ENCODE peak calls at places on chromosomes 11 and 22, in six cellular contexts. U, D, R, H, K and F are unnamed samples. For H3K36me3 and H3K9me3, the result is how much of the 10 kb centered on the place peaks cover.

GRCh38 chr11:125443767-125444311 is 52.2 kb downstream of the FEZ1 start:
- DNase-seq in U (no peak), D (no peak), R (no peak), H (no peak), K (no peak), F (no peak)

GRCh38 chr11:128250482-128250881 is 336.9 kb downstream of the ETS1 start:
- DNase-seq in U (no peak), D (no peak), R (no peak), H (no peak), K (no peak), F (no peak)

GRCh38 chr22:39646614-39647210 is 76.2 kb downstream of the CACNA1I start:
- DNase-seq in U (no peak), D (no peak), R (no peak), H (no peak), K (no peak), F (no peak)

GRCh38 chr22:42872821-42873220 is 15.7 kb upstream of the ARFGAP3 start:
- DNase-seq in U (no peak), D (no peak), R (no peak), H (no peak), K (no peak), F (no peak)

GRCh38 chr22:44537016-44537936 is 39.2 kb upstream of the RTL6 start:
- DNase-seq in U (no peak), D (no peak), R (no peak), H (no peak), K (no peak), F (no peak)

GRCh38 chr11:44943696-44944095 is 7.0 kb downstream of the TP53I11 start:
- DNase-seq in U (no peak), D (no peak), R (no peak), H (no peak), K (no peak), F (no peak)

GRCh38 chr11:76642341-76642740 is 28.2 kb downstream of the LRRC32 start:
- DNase-seq in U (no peak), D (no peak), R (peak), H (peak), K (no peak), F (no peak)

GRCh38 chr11:105000167-105000566 is 22.8 kb downstream of the CASP5 start:
- DNase-seq in U (peak), D (no peak), R (no peak), H (peak), K (peak), F (peak)

GRCh38 chr11:8099291-8099899 is 18.4 kb downstream of the TUB start:
- DNase-seq in U (peak), D (peak), R (peak), H (peak), K (peak), F (peak)

GRCh38 chr11:131491503-131491902 is 121.1 kb downstream of the NTM start:
- DNase-seq in U (no peak), D (no peak), R (no peak), H (no peak), K (no peak), F (no peak)

GRCh38 chr11:74453373-74453975 is 13.9 kb downstream of the KCNE3 start:
- DNase-seq in U (peak), D (peak), R (peak), H (peak), K (peak), F (peak)

GRCh38 chr22:19867617-19868016 is 12.9 kb upstream of the GNB1L start:
- DNase-seq in U (no peak), D (no peak), R (no peak), H (no peak), K (no peak), F (no peak)

GRCh38 chr11:95451261-95451660 is 220.3 kb upstream of the SESN3 start:
- DNase-seq in U (no peak), D (no peak), R (no peak), H (no peak), K (no peak), F (no peak)

GRCh38 chr11:24078056-24078455 is 418.8 kb upstream of the LUZP2 start:
- DNase-seq in U (no peak), D (no peak), R (no peak), H (no peak), K (no peak), F (no peak)

GRCh38 chr11:74696932-74697687 is 34.1 kb downstream of the CHRDL2 start:
- DNase-seq in U (no peak), D (peak), R (peak), H (no peak), K (no peak), F (peak)

GRCh38 chr11:81647374-81647773 is 1086.3 kb downstream of the FAM181B start:
- DNase-seq in U (no peak), D (no peak), R (no peak), H (no peak), K (no peak), F (no peak)

GRCh38 chr11:76788661-76789442 is 5.7 kb downstream of the TSKU start:
- DNase-seq in U (no peak), D (no peak), R (no peak), H (no peak), K (no peak), F (peak)

GRCh38 chr11:21888814-21889213 is 304.1 kb upstream of the ANO5 start:
- DNase-seq in U (no peak), D (no peak), R (peak), H (no peak), K (no peak), F (no peak)

GRCh38 chr11:125345706-125346561 is 150.1 kb downstream of the FEZ1 start:
- DNase-seq in U (peak), D (peak), R (peak), H (peak), K (peak), F (peak)

GRCh38 chr11:115980336-115980735 is 476.1 kb upstream of the CADM1 start:
- DNase-seq in U (no peak), D (no peak), R (no peak), H (no peak), K (no peak), F (no peak)

GRCh38 chr22:38298312-38299000 is 18.8 kb downstream of the CSNK1E start:
- DNase-seq in U (peak), D (no peak), R (no peak), H (peak), K (peak), F (peak)

GRCh38 chr11:111452817-111453607 is 59.2 kb downstream of the BTG4 start:
- DNase-seq in U (no peak), D (no peak), R (no peak), H (no peak), K (no peak), F (no peak)

GRCh38 chr11:15629690-15630321 is 515.1 kb downstream of the INSC start:
- DNase-seq in U (no peak), D (no peak), R (no peak), H (no peak), K (no peak), F (peak)

GRCh38 chr11:61718613-61719302 is 33.7 kb upstream of the MYRF start:
- DNase-seq in U (no peak), D (no peak), R (peak), H (no peak), K (no peak), F (no peak)

GRCh38 chr11:15493066-15493465 is 378.3 kb downstream of the INSC start:
- DNase-seq in U (no peak), D (no peak), R (no peak), H (no peak), K (no peak), F (no peak)

GRCh38 chr22:48456449-48456848 is 1371.2 kb downstream of the BRD1 start:
- DNase-seq in U (no peak), D (no peak), R (no peak), H (no peak), K (no peak), F (no peak)

GRCh38 chr11:2582958-2583604 is 116.7 kb downstream of the KCNQ1OT1 start:
- DNase-seq in U (peak), D (peak), R (peak), H (no peak), K (no peak), F (no peak)

GRCh38 chr11:83070878-83071640 is 638 bp downstream of the RAB30 start:
- DNase-seq in U (peak), D (peak), R (no peak), H (peak), K (peak), F (peak)

GRCh38 chr11:128517457-128518230 is 69.7 kb downstream of the ETS1 start:
- DNase-seq in U (no peak), D (no peak), R (no peak), H (peak), K (no peak), F (no peak)

GRCh38 chr22:41290262-41291221 is 4.6 kb upstream of the RANGAP1 start:
- DNase-seq in U (no peak), D (no peak), R (no peak), H (no peak), K (no peak), F (peak)

GRCh38 chr11:6755303-6755952 is 16.3 kb downstream of the OR2AG2 start:
- DNase-seq in U (peak), D (no peak), R (no peak), H (peak), K (peak), F (no peak)

GRCh38 chr11:127612602-127613001 is 612.0 kb upstream of the KIRREL3 start:
- DNase-seq in U (no peak), D (no peak), R (no peak), H (no peak), K (no peak), F (no peak)

GRCh38 chr11:97514446-97514845 is 1124.6 kb downstream of the JRKL start:
- DNase-seq in U (no peak), D (no peak), R (no peak), H (no peak), K (no peak), F (no peak)
- H3K36me3 ChIP-seq in U (under half), D (under half), R (under half), H (under half), K (under half), F (under half)

GRCh38 chr22:49760280-49760629 is 67.4 kb downstream of the BRD1 start:
- DNase-seq in U (no peak), D (no peak), R (peak), H (no peak), K (no peak), F (no peak)
- H3K4me3 ChIP-seq in U (no peak), D (no peak), R (no peak), H (no peak), K (no peak), F (no peak)

GRCh38 chr11:70863186-70863585 is 389.2 kb downstream of the SHANK2 start:
- DNase-seq in U (no peak), D (no peak), R (no peak), H (no peak), K (no peak), F (no peak)

GRCh38 chr11:70861534-70861933 is 390.8 kb downstream of the SHANK2 start:
- DNase-seq in U (no peak), D (no peak), R (no peak), H (no peak), K (no peak), F (no peak)

GRCh38 chr11:70862093-70862492 is 390.3 kb downstream of the SHANK2 start:
- DNase-seq in U (no peak), D (no peak), R (no peak), H (no peak), K (no peak), F (no peak)

GRCh38 chr11:70859180-70859579 is 393.2 kb downstream of the SHANK2 start:
- DNase-seq in U (no peak), D (no peak), R (no peak), H (no peak), K (no peak), F (no peak)

DNA sequence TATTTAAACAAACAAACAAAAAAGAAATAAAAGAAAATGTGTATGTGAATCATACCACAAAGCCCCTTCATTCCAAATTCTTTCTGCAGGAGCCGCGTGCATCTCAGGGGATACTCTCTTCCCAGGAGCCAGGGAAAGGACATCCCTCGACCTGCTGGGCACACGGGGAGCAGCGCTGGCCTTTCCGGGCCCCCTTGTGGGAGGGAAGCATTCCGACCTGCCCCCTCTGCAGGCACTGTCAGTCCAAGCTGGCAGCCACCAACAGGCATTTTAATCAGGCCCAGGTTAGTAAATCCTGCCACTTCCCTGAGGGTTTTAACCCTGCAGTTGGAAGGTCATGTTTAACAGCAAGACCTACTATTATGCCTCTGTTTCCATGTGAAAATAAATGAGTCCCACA is 391.5 kb downstream of the SHANK2 start:
- DNase-seq in U (no peak), D (no peak), R (no peak), H (no peak), K (no peak), F (no peak)
- H3K9me3 ChIP-seq in U (under half), D (under half), R (under half), H (under half), K (under half), F (under half)

DNA sequence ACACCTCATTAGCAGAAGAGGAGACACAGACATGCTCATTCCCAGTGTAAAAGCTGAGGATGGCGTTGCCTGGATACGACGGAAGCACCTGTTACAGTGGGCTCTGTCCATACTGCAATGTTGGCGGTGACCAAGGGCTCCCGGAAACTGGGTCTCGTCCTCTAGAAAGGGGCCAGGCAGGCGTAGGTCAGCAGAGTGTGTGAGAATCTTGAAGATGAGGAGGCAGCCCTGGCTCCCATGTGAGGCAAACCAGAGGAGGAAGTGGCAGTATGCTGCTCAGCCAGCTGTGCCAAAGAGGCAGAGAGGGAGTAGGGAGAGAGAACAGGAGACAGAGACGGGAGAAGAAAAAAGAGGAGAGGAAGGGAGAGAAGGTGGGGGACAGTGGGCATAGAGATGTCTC is 10.3 kb downstream of the LTO1 start:
- DNase-seq in U (no peak), D (no peak), R (peak), H (no peak), K (no peak), F (peak)
- H3K36me3 ChIP-seq in U (under half), D (under half), R (half or more), H (half or more), K (under half), F (under half)